ENCODE peak calls at places on chromosome 16, in nine cellular contexts. One of them, this sample, is unnamed. For H3K9me3, H3K4me1 and H3K36me3, the result is how much of the 10 kb centered on the place peaks cover.

GRCh38 chr16:3356118-3356517 is 429 bp downstream of the OR2C1 start:
- DNase-seq in effector memory CD4-positive, alpha-beta T cell: no peak
- DNase-seq in thoracic aorta: no peak
- DNase-seq in heart right ventricle: no peak
- DNase-seq in mesenchymal stem cell: no peak
- DNase-seq in astrocyte: no peak
- DNase-seq in fibroblast of lung: no peak
- DNase-seq in uterus: no peak
- DNase-seq in ovary: no peak
- DNase-seq in this sample: no peak

GRCh38 chr16:31016018-31016417 is 5.6 kb upstream of the STX1B start:
- DNase-seq in thoracic aorta: no peak
- DNase-seq in fibroblast of lung: no peak
- DNase-seq in uterus: no peak
- DNase-seq in mesenchymal stem cell: no peak
- DNase-seq in ovary: no peak
- DNase-seq in effector memory CD4-positive, alpha-beta T cell: no peak
- DNase-seq in astrocyte: no peak
- DNase-seq in heart right ventricle: no peak
- DNase-seq in this sample: no peak

GRCh38 chr16:89873109-89873821 is at the start of gene TCF25:
- DNase-seq in heart right ventricle: peak
- DNase-seq in thoracic aorta: peak
- DNase-seq in uterus: peak
- DNase-seq in mesenchymal stem cell: peak
- DNase-seq in fibroblast of lung: peak
- DNase-seq in astrocyte: peak
- DNase-seq in effector memory CD4-positive, alpha-beta T cell: peak
- DNase-seq in ovary: peak
- DNase-seq in this sample: peak

GRCh38 chr16:72598696-72599095 is 426.7 kb upstream of the PMFBP1 start:
- DNase-seq in effector memory CD4-positive, alpha-beta T cell: no peak
- DNase-seq in mesenchymal stem cell: no peak
- DNase-seq in astrocyte: no peak
- DNase-seq in thoracic aorta: no peak
- DNase-seq in uterus: no peak
- DNase-seq in heart right ventricle: no peak
- DNase-seq in ovary: no peak
- DNase-seq in fibroblast of lung: no peak
- DNase-seq in this sample: no peak

GRCh38 chr16:84881702-84882521 is 62.1 kb downstream of the CRISPLD2 start:
- DNase-seq in ovary: no peak
- DNase-seq in heart right ventricle: peak
- DNase-seq in fibroblast of lung: peak
- DNase-seq in uterus: peak
- DNase-seq in thoracic aorta: peak
- DNase-seq in effector memory CD4-positive, alpha-beta T cell: no peak
- DNase-seq in astrocyte: peak
- DNase-seq in mesenchymal stem cell: peak
- DNase-seq in this sample: no peak

GRCh38 chr16:2716948-2717347 is 3.1 kb downstream of the PRSS27 start:
- DNase-seq in uterus: no peak
- DNase-seq in astrocyte: no peak
- DNase-seq in heart right ventricle: no peak
- DNase-seq in effector memory CD4-positive, alpha-beta T cell: no peak
- DNase-seq in ovary: no peak
- DNase-seq in fibroblast of lung: no peak
- DNase-seq in thoracic aorta: no peak
- DNase-seq in mesenchymal stem cell: no peak
- DNase-seq in this sample: no peak

GRCh38 chr16:47777191-47777590 is 316.1 kb downstream of the PHKB start:
- DNase-seq in ovary: no peak
- DNase-seq in fibroblast of lung: peak
- DNase-seq in heart right ventricle: no peak
- DNase-seq in uterus: no peak
- DNase-seq in astrocyte: peak
- DNase-seq in mesenchymal stem cell: peak
- DNase-seq in effector memory CD4-positive, alpha-beta T cell: no peak
- DNase-seq in thoracic aorta: no peak
- DNase-seq in this sample: no peak

GRCh38 chr16:9438991-9439390 is 347.5 kb downstream of the HAPSTR1 start:
- DNase-seq in astrocyte: no peak
- DNase-seq in effector memory CD4-positive, alpha-beta T cell: no peak
- DNase-seq in ovary: no peak
- DNase-seq in heart right ventricle: no peak
- DNase-seq in uterus: no peak
- DNase-seq in fibroblast of lung: no peak
- DNase-seq in thoracic aorta: no peak
- DNase-seq in mesenchymal stem cell: no peak
- DNase-seq in this sample: no peak

GRCh38 chr16:50311891-50312501 is 45.6 kb downstream of the ADCY7 start:
- DNase-seq in ovary: no peak
- DNase-seq in mesenchymal stem cell: no peak
- DNase-seq in uterus: no peak
- DNase-seq in fibroblast of lung: no peak
- DNase-seq in effector memory CD4-positive, alpha-beta T cell: no peak
- DNase-seq in heart right ventricle: no peak
- DNase-seq in thoracic aorta: no peak
- DNase-seq in astrocyte: no peak
- DNase-seq in this sample: no peak

GRCh38 chr16:50183316-50183715 is 30.2 kb downstream of the TENT4B start:
- DNase-seq in fibroblast of lung: peak
- DNase-seq in uterus: no peak
- DNase-seq in thoracic aorta: no peak
- DNase-seq in heart right ventricle: no peak
- DNase-seq in ovary: no peak
- DNase-seq in effector memory CD4-positive, alpha-beta T cell: no peak
- DNase-seq in astrocyte: peak
- DNase-seq in mesenchymal stem cell: peak
- DNase-seq in this sample: no peak

GRCh38 chr16:14454391-14454790 is 175.7 kb downstream of the PARN start:
- DNase-seq in uterus: no peak
- DNase-seq in ovary: no peak
- DNase-seq in mesenchymal stem cell: no peak
- DNase-seq in thoracic aorta: no peak
- DNase-seq in heart right ventricle: no peak
- DNase-seq in astrocyte: peak
- DNase-seq in effector memory CD4-positive, alpha-beta T cell: no peak
- DNase-seq in fibroblast of lung: peak
- DNase-seq in this sample: no peak

GRCh38 chr16:50351116-50351515 is 17.7 kb downstream of the BRD7 start:
- DNase-seq in fibroblast of lung: no peak
- DNase-seq in heart right ventricle: no peak
- DNase-seq in mesenchymal stem cell: no peak
- DNase-seq in ovary: no peak
- DNase-seq in astrocyte: peak
- DNase-seq in effector memory CD4-positive, alpha-beta T cell: no peak
- DNase-seq in thoracic aorta: no peak
- DNase-seq in uterus: no peak
- DNase-seq in this sample: no peak

GRCh38 chr16:68289621-68290329 is 21.0 kb downstream of the SLC7A6OS start:
- DNase-seq in heart right ventricle: no peak
- DNase-seq in fibroblast of lung: no peak
- DNase-seq in thoracic aorta: no peak
- DNase-seq in astrocyte: peak
- DNase-seq in ovary: no peak
- DNase-seq in effector memory CD4-positive, alpha-beta T cell: no peak
- DNase-seq in mesenchymal stem cell: no peak
- DNase-seq in uterus: no peak
- DNase-seq in this sample: peak

GRCh38 chr16:65833171-65833871 is 533.2 kb upstream of the CDH5 start:
- DNase-seq in astrocyte: peak
- DNase-seq in fibroblast of lung: peak
- DNase-seq in heart right ventricle: no peak
- DNase-seq in mesenchymal stem cell: peak
- DNase-seq in uterus: peak
- DNase-seq in thoracic aorta: no peak
- DNase-seq in effector memory CD4-positive, alpha-beta T cell: no peak
- DNase-seq in ovary: no peak
- DNase-seq in this sample: no peak

GRCh38 chr16:6157806-6158205 is 1060.2 kb upstream of the EEF2KMT start:
- DNase-seq in effector memory CD4-positive, alpha-beta T cell: no peak
- DNase-seq in thoracic aorta: no peak
- DNase-seq in uterus: no peak
- DNase-seq in mesenchymal stem cell: no peak
- DNase-seq in heart right ventricle: no peak
- DNase-seq in fibroblast of lung: no peak
- DNase-seq in astrocyte: no peak
- DNase-seq in ovary: no peak
- DNase-seq in this sample: no peak

GRCh38 chr16:14399397-14400284 is 230.4 kb downstream of the PARN start:
- DNase-seq in ovary: peak
- DNase-seq in thoracic aorta: peak
- DNase-seq in heart right ventricle: peak
- DNase-seq in fibroblast of lung: peak
- DNase-seq in astrocyte: peak
- DNase-seq in effector memory CD4-positive, alpha-beta T cell: no peak
- DNase-seq in uterus: peak
- DNase-seq in mesenchymal stem cell: peak
- DNase-seq in this sample: no peak

GRCh38 chr16:4381935-4382794 is 10.5 kb downstream of the VASN start:
- DNase-seq in thoracic aorta: no peak
- DNase-seq in effector memory CD4-positive, alpha-beta T cell: no peak
- DNase-seq in ovary: no peak
- DNase-seq in uterus: no peak
- DNase-seq in fibroblast of lung: no peak
- DNase-seq in heart right ventricle: no peak
- DNase-seq in mesenchymal stem cell: no peak
- DNase-seq in astrocyte: no peak
- DNase-seq in this sample: no peak

GRCh38 chr16:22855231-22855630 is 41.3 kb downstream of the HS3ST2 start:
- DNase-seq in thoracic aorta: no peak
- DNase-seq in mesenchymal stem cell: no peak
- DNase-seq in uterus: no peak
- DNase-seq in heart right ventricle: no peak
- DNase-seq in astrocyte: no peak
- DNase-seq in fibroblast of lung: no peak
- DNase-seq in effector memory CD4-positive, alpha-beta T cell: no peak
- DNase-seq in ovary: no peak
- DNase-seq in this sample: no peak

GRCh38 chr16:52068447-52069074 is 478.4 kb downstream of the TOX3 start:
- DNase-seq in ovary: no peak
- DNase-seq in fibroblast of lung: peak
- DNase-seq in thoracic aorta: no peak
- DNase-seq in uterus: no peak
- DNase-seq in astrocyte: no peak
- DNase-seq in mesenchymal stem cell: peak
- DNase-seq in heart right ventricle: no peak
- DNase-seq in effector memory CD4-positive, alpha-beta T cell: no peak
- DNase-seq in this sample: no peak

GRCh38 chr16:2210386-2211365 is at the start of gene BRICD5:
- DNase-seq in heart right ventricle: no peak
- DNase-seq in astrocyte: no peak
- DNase-seq in mesenchymal stem cell: no peak
- DNase-seq in ovary: no peak
- DNase-seq in fibroblast of lung: peak
- DNase-seq in uterus: no peak
- DNase-seq in thoracic aorta: no peak
- DNase-seq in effector memory CD4-positive, alpha-beta T cell: no peak
- DNase-seq in this sample: no peak

DNA sequence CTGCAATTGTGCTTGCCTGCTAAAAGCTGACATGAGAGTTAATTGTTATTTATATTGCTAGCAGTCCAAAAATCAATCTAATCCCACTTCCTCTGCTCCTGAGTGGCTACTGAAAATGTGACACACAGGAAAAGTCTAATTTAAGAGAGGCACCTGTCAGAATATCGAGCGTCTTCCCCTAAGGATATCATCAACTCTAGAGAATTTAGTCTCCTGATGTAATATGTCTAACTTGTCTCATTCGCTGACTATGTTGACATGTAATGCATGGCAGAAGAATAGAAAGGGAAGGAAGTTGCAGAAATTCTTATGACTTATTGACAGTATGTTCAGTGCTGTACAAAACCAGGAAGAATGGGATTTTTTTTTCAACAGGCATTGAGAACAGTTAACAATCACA is 893.4 kb upstream of the CDH8 start:
- DNase-seq in heart right ventricle: no peak
- DNase-seq in thoracic aorta: no peak
- DNase-seq in ovary: no peak
- DNase-seq in astrocyte: no peak
- DNase-seq in mesenchymal stem cell: no peak
- DNase-seq in uterus: no peak
- DNase-seq in fibroblast of lung: no peak
- DNase-seq in effector memory CD4-positive, alpha-beta T cell: no peak
- DNase-seq in this sample: no peak
- H3K9me3 ChIP-seq in heart right ventricle: under half
- H3K9me3 ChIP-seq in thoracic aorta: under half
- H3K9me3 ChIP-seq in ovary: under half
- H3K9me3 ChIP-seq in astrocyte: under half
- H3K9me3 ChIP-seq in mesenchymal stem cell: under half
- H3K9me3 ChIP-seq in uterus: under half
- H3K9me3 ChIP-seq in fibroblast of lung: under half
- H3K9me3 ChIP-seq in effector memory CD4-positive, alpha-beta T cell: under half
- H3K9me3 ChIP-seq in this sample: under half

GRCh38 chr16:66927012-66927436 is 1.7 kb upstream of the RRAD start:
- DNase-seq in ovary: no peak
- DNase-seq in fibroblast of lung: peak
- DNase-seq in astrocyte: peak
- DNase-seq in heart right ventricle: peak
- DNase-seq in effector memory CD4-positive, alpha-beta T cell: no peak
- DNase-seq in thoracic aorta: no peak
- DNase-seq in mesenchymal stem cell: peak
- DNase-seq in uterus: no peak
- DNase-seq in this sample: no peak
- H3K4me1 ChIP-seq in ovary: under half
- H3K4me1 ChIP-seq in fibroblast of lung: under half
- H3K4me1 ChIP-seq in astrocyte: under half
- H3K4me1 ChIP-seq in heart right ventricle: under half
- H3K4me1 ChIP-seq in effector memory CD4-positive, alpha-beta T cell: under half
- H3K4me1 ChIP-seq in thoracic aorta: under half
- H3K4me1 ChIP-seq in mesenchymal stem cell: under half
- H3K4me1 ChIP-seq in uterus: under half
- H3K4me1 ChIP-seq in this sample: under half

GRCh38 chr16:17938546-17938945 is 398.0 kb downstream of the NPIPA8 start:
- DNase-seq in ovary: no peak
- DNase-seq in mesenchymal stem cell: no peak
- DNase-seq in uterus: no peak
- DNase-seq in astrocyte: no peak
- DNase-seq in effector memory CD4-positive, alpha-beta T cell: no peak
- DNase-seq in fibroblast of lung: no peak
- DNase-seq in thoracic aorta: no peak
- DNase-seq in heart right ventricle: no peak
- DNase-seq in this sample: no peak
- H3K36me3 ChIP-seq in ovary: under half
- H3K36me3 ChIP-seq in mesenchymal stem cell: under half
- H3K36me3 ChIP-seq in uterus: under half
- H3K36me3 ChIP-seq in astrocyte: under half
- H3K36me3 ChIP-seq in effector memory CD4-positive, alpha-beta T cell: under half
- H3K36me3 ChIP-seq in fibroblast of lung: under half
- H3K36me3 ChIP-seq in thoracic aorta: under half
- H3K36me3 ChIP-seq in heart right ventricle: under half
- H3K36me3 ChIP-seq in this sample: under half

DNA sequence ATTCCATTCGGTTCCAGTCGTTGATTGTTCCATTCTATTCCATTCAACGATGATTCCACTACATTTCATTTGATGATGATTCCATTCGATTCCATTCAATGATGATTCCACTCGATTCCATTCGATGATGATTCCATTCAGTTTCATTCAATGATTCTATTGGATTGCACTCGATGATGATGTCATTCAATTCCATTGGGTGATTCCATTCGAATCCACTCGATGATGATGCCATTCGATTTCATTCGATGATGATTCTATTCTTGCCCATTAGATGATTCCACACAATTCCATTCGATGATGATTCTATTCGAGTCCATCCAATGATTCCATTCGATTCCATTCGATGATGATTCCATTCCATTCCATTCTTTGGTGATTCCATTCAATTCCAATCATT is 1283.7 kb downstream of the TP53TG3F start:
- DNase-seq in mesenchymal stem cell: no peak
- DNase-seq in ovary: no peak
- DNase-seq in thoracic aorta: no peak
- DNase-seq in astrocyte: no peak
- DNase-seq in fibroblast of lung: no peak
- DNase-seq in uterus: no peak
- DNase-seq in effector memory CD4-positive, alpha-beta T cell: no peak
- DNase-seq in heart right ventricle: no peak
- DNase-seq in this sample: no peak
- H3K9me3 ChIP-seq in mesenchymal stem cell: half or more
- H3K9me3 ChIP-seq in ovary: under half
- H3K9me3 ChIP-seq in thoracic aorta: under half
- H3K9me3 ChIP-seq in astrocyte: under half
- H3K9me3 ChIP-seq in fibroblast of lung: under half
- H3K9me3 ChIP-seq in uterus: under half
- H3K9me3 ChIP-seq in effector memory CD4-positive, alpha-beta T cell: under half
- H3K9me3 ChIP-seq in heart right ventricle: half or more
- H3K9me3 ChIP-seq in this sample: under half

This sample was measured in CD4-positive, alpha-beta memory T cell.